ENCODE peak calls at places on chromosome 9, in four cellular contexts. W is T-helper 1 cell, Z is H9, B is OCI-M1. A is an unnamed sample.

GRCh38 chr9:19231126-19232035 is 888 bp downstream of the DENND4C start:
- DNase-seq in W (peak; percentile 8), Z (no peak), B (peak; percentile 50), A (no peak)

GRCh38 chr9:122808141-122808540 is 8.2 kb downstream of the OR1K1 start:
- DNase-seq in W (peak; percentile 18), Z (no peak), B (no peak), A (no peak)

GRCh38 chr9:83538172-83538889 is at the start of gene FRMD3:
- DNase-seq in W (no peak), Z (peak; percentile 85), B (no peak), A (no peak)

GRCh38 chr9:38125889-38126288 is 56.9 kb upstream of the SHB start:
- DNase-seq in W (no peak), Z (no peak), B (no peak), A (no peak)

GRCh38 chr9:129506892-129507291 is 114.0 kb downstream of the C9orf50 start:
- DNase-seq in W (no peak), Z (no peak), B (no peak), A (no peak)

GRCh38 chr9:6676254-6676928 is 30.9 kb upstream of the GLDC start:
- DNase-seq in W (no peak), Z (no peak), B (no peak), A (no peak)

GRCh38 chr9:123360161-123361085 is 4.4 kb downstream of the CRB2 start:
- DNase-seq in W (no peak), Z (peak; percentile 99), B (peak; percentile 98), A (peak; percentile 44)

GRCh38 chr9:97772145-97772544 is 75.0 kb upstream of the XPA start:
- DNase-seq in W (no peak), Z (no peak), B (no peak), A (no peak)

GRCh38 chr9:137448569-137448962 is 7.4 kb upstream of the ENTPD8 start:
- DNase-seq in W (no peak), Z (no peak), B (no peak), A (no peak)

GRCh38 chr9:15136646-15137045 is 170.4 kb downstream of the TTC39B start:
- DNase-seq in W (peak; percentile 9), Z (peak; percentile 77), B (peak; percentile 3), A (no peak)

GRCh38 chr9:101315129-101315459 is 69.7 kb downstream of the BAAT start:
- DNase-seq in W (no peak), Z (no peak), B (no peak), A (no peak)

A was measured in naive thymus-derived CD8-positive, alpha-beta T cell.